ENCODE peak calls at places on chromosomes 5 and 9, in eight cellular contexts. One of them, this sample, is unnamed.
A peak's percentile ranks its signal among the peaks of the same experiment; 100 is the strongest.

GRCh38 chr9:68733021-68733405 is 28.0 kb downstream of the PIP5K1B start:
- DNase-seq in endothelial cell: no peak
- DNase-seq in brain pericyte: no peak
- DNase-seq in IMR-90: no peak
- DNase-seq in KG1: no peak
- DNase-seq in Panc1: no peak
- DNase-seq in GM23248: no peak
- DNase-seq in stimulated activated CD8-positive, alpha-beta memory T cell treated with anti-CD3 and anti-CD28 coated beads, Interleukin-12 subunit alpha, Interleukin-12 subunit beta, amount 100 ng/mL, for 4 hours: no peak
- DNase-seq in this sample: no peak

GRCh38 chr9:135461936-135462335 is 17.6 kb upstream of the PPP1R26 start:
- DNase-seq in GM23248: no peak
- DNase-seq in endothelial cell: no peak
- DNase-seq in stimulated activated CD8-positive, alpha-beta memory T cell treated with anti-CD3 and anti-CD28 coated beads, Interleukin-12 subunit alpha, Interleukin-12 subunit beta, amount 100 ng/mL, for 4 hours: no peak
- DNase-seq in brain pericyte: no peak
- DNase-seq in Panc1: no peak
- DNase-seq in IMR-90: no peak
- DNase-seq in KG1: no peak
- DNase-seq in this sample: no peak

GRCh38 chr5:173498871-173499470 is 117.5 kb downstream of the BOD1 start:
- DNase-seq in KG1: no peak
- DNase-seq in GM23248: no peak
- DNase-seq in Panc1: no peak
- DNase-seq in endothelial cell: no peak
- DNase-seq in IMR-90: peak; percentile 23
- DNase-seq in brain pericyte: no peak
- DNase-seq in stimulated activated CD8-positive, alpha-beta memory T cell treated with anti-CD3 and anti-CD28 coated beads, Interleukin-12 subunit alpha, Interleukin-12 subunit beta, amount 100 ng/mL, for 4 hours: no peak
- DNase-seq in this sample: peak; percentile 65

GRCh38 chr5:40991168-40991980 is 79.8 kb downstream of the MROH2B start:
- DNase-seq in IMR-90: peak; percentile 86
- DNase-seq in KG1: no peak
- DNase-seq in Panc1: no peak
- DNase-seq in GM23248: peak; percentile 2
- DNase-seq in endothelial cell: no peak
- DNase-seq in stimulated activated CD8-positive, alpha-beta memory T cell treated with anti-CD3 and anti-CD28 coated beads, Interleukin-12 subunit alpha, Interleukin-12 subunit beta, amount 100 ng/mL, for 4 hours: no peak
- DNase-seq in brain pericyte: peak; percentile 85
- DNase-seq in this sample: peak; percentile 26

GRCh38 chr5:7902201-7902600 is 33.3 kb downstream of the MTRR start:
- DNase-seq in KG1: no peak
- DNase-seq in stimulated activated CD8-positive, alpha-beta memory T cell treated with anti-CD3 and anti-CD28 coated beads, Interleukin-12 subunit alpha, Interleukin-12 subunit beta, amount 100 ng/mL, for 4 hours: no peak
- DNase-seq in Panc1: no peak
- DNase-seq in IMR-90: no peak
- DNase-seq in endothelial cell: no peak
- DNase-seq in brain pericyte: no peak
- DNase-seq in GM23248: peak; percentile 11
- DNase-seq in this sample: no peak

GRCh38 chr5:67319935-67320725 is 123.5 kb upstream of the CD180 start:
- DNase-seq in endothelial cell: no peak
- DNase-seq in brain pericyte: no peak
- DNase-seq in Panc1: no peak
- DNase-seq in KG1: no peak
- DNase-seq in IMR-90: peak; percentile 40
- DNase-seq in GM23248: no peak
- DNase-seq in stimulated activated CD8-positive, alpha-beta memory T cell treated with anti-CD3 and anti-CD28 coated beads, Interleukin-12 subunit alpha, Interleukin-12 subunit beta, amount 100 ng/mL, for 4 hours: no peak
- DNase-seq in this sample: no peak

GRCh38 chr9:83432104-83432627 is 106.0 kb downstream of the FRMD3 start:
- DNase-seq in IMR-90: no peak
- DNase-seq in brain pericyte: no peak
- DNase-seq in KG1: no peak
- DNase-seq in stimulated activated CD8-positive, alpha-beta memory T cell treated with anti-CD3 and anti-CD28 coated beads, Interleukin-12 subunit alpha, Interleukin-12 subunit beta, amount 100 ng/mL, for 4 hours: no peak
- DNase-seq in Panc1: no peak
- DNase-seq in endothelial cell: no peak
- DNase-seq in GM23248: peak; percentile 46
- DNase-seq in this sample: peak; percentile 99

GRCh38 chr9:69542942-69543704 is 129.0 kb downstream of the APBA1 start:
- DNase-seq in IMR-90: no peak
- DNase-seq in stimulated activated CD8-positive, alpha-beta memory T cell treated with anti-CD3 and anti-CD28 coated beads, Interleukin-12 subunit alpha, Interleukin-12 subunit beta, amount 100 ng/mL, for 4 hours: no peak
- DNase-seq in GM23248: peak; percentile 4
- DNase-seq in brain pericyte: no peak
- DNase-seq in KG1: no peak
- DNase-seq in endothelial cell: no peak
- DNase-seq in Panc1: no peak
- DNase-seq in this sample: peak; percentile 50

GRCh38 chr5:53603009-53603687 is 42.7 kb downstream of the NDUFS4 start:
- DNase-seq in endothelial cell: no peak
- DNase-seq in Panc1: no peak
- DNase-seq in KG1: no peak
- DNase-seq in GM23248: peak; percentile 23
- DNase-seq in IMR-90: peak; percentile 52
- DNase-seq in brain pericyte: no peak
- DNase-seq in stimulated activated CD8-positive, alpha-beta memory T cell treated with anti-CD3 and anti-CD28 coated beads, Interleukin-12 subunit alpha, Interleukin-12 subunit beta, amount 100 ng/mL, for 4 hours: no peak
- DNase-seq in this sample: peak; percentile 64

GRCh38 chr5:53253421-53253871 is 143.9 kb upstream of the MOCS2 start:
- DNase-seq in KG1: no peak
- DNase-seq in brain pericyte: no peak
- DNase-seq in endothelial cell: no peak
- DNase-seq in Panc1: no peak
- DNase-seq in IMR-90: peak; percentile 93
- DNase-seq in stimulated activated CD8-positive, alpha-beta memory T cell treated with anti-CD3 and anti-CD28 coated beads, Interleukin-12 subunit alpha, Interleukin-12 subunit beta, amount 100 ng/mL, for 4 hours: no peak
- DNase-seq in GM23248: peak; percentile 65
- DNase-seq in this sample: peak; percentile 26

GRCh38 chr5:66621146-66621545 is 25.0 kb downstream of the MAST4 start:
- DNase-seq in Panc1: no peak
- DNase-seq in IMR-90: no peak
- DNase-seq in GM23248: peak; percentile 39
- DNase-seq in stimulated activated CD8-positive, alpha-beta memory T cell treated with anti-CD3 and anti-CD28 coated beads, Interleukin-12 subunit alpha, Interleukin-12 subunit beta, amount 100 ng/mL, for 4 hours: no peak
- DNase-seq in endothelial cell: no peak
- DNase-seq in KG1: no peak
- DNase-seq in brain pericyte: no peak
- DNase-seq in this sample: peak; percentile 80

GRCh38 chr5:6788439-6788838 is 75.2 kb downstream of the TENT4A start:
- DNase-seq in stimulated activated CD8-positive, alpha-beta memory T cell treated with anti-CD3 and anti-CD28 coated beads, Interleukin-12 subunit alpha, Interleukin-12 subunit beta, amount 100 ng/mL, for 4 hours: no peak
- DNase-seq in GM23248: no peak
- DNase-seq in KG1: no peak
- DNase-seq in brain pericyte: no peak
- DNase-seq in IMR-90: no peak
- DNase-seq in endothelial cell: no peak
- DNase-seq in Panc1: no peak
- DNase-seq in this sample: no peak